ENCODE peak calls at places on chromosomes 6 and 20, in nine cellular contexts. S is pancreas, G is uterus, Y is ovary, K is fibroblast of villous mesenchyme, T is IMR-90, J is AG09309, E is fibroblast of mammary gland, B is hepatocyte. L is an unnamed sample.

GRCh38 chr6:15776458-15776980 is 113.7 kb upstream of the DTNBP1 start:
- DNase-seq in S (no peak), G (no peak), Y (no peak), K (no peak), T (no peak), J (no peak), E (no peak), B (no peak), L (no peak)

GRCh38 chr6:158384671-158385110 is 72.4 kb downstream of the TULP4 start:
- DNase-seq in S (no peak), G (no peak), Y (no peak), K (no peak), T (peak), J (no peak), E (no peak), B (no peak), L (no peak)

GRCh38 chr20:53785320-53785719 is 191.7 kb upstream of the ZNF217 start:
- DNase-seq in S (no peak), G (no peak), Y (no peak), K (no peak), T (no peak), J (no peak), E (no peak), B (no peak), L (no peak)

GRCh38 chr20:3716195-3716834 is 3.9 kb upstream of the SIGLEC1 start:
- DNase-seq in S (no peak), G (peak), Y (peak), K (peak), T (peak), J (no peak), E (peak), B (peak), L (peak)

GRCh38 chr20:17641993-17642392 is 40.0 kb downstream of the RRBP1 start:
- DNase-seq in S (no peak), G (no peak), Y (no peak), K (no peak), T (no peak), J (no peak), E (no peak), B (no peak), L (no peak)

GRCh38 chr6:149335924-149336323 is 18.4 kb downstream of the TAB2 start:
- DNase-seq in S (no peak), G (no peak), Y (no peak), K (peak), T (peak), J (peak), E (peak), B (peak), L (peak)

GRCh38 chr20:38894091-38894847 is 31.9 kb upstream of the FAM83D start:
- DNase-seq in S (peak), G (no peak), Y (no peak), K (peak), T (no peak), J (no peak), E (peak), B (no peak), L (no peak)

GRCh38 chr20:18488301-18488700 is 8.7 kb downstream of the RBBP9 start:
- DNase-seq in S (no peak), G (no peak), Y (no peak), K (no peak), T (no peak), J (no peak), E (no peak), B (no peak), L (no peak)

GRCh38 chr6:1636272-1636825 is 26.6 kb downstream of the FOXC1 start:
- DNase-seq in S (no peak), G (no peak), Y (no peak), K (no peak), T (no peak), J (no peak), E (no peak), B (no peak), L (no peak)

GRCh38 chr6:136550045-136550329 is 235 bp downstream of the MAP7 start:
- DNase-seq in S (no peak), G (no peak), Y (peak), K (no peak), T (no peak), J (no peak), E (no peak), B (no peak), L (no peak)

DNA sequence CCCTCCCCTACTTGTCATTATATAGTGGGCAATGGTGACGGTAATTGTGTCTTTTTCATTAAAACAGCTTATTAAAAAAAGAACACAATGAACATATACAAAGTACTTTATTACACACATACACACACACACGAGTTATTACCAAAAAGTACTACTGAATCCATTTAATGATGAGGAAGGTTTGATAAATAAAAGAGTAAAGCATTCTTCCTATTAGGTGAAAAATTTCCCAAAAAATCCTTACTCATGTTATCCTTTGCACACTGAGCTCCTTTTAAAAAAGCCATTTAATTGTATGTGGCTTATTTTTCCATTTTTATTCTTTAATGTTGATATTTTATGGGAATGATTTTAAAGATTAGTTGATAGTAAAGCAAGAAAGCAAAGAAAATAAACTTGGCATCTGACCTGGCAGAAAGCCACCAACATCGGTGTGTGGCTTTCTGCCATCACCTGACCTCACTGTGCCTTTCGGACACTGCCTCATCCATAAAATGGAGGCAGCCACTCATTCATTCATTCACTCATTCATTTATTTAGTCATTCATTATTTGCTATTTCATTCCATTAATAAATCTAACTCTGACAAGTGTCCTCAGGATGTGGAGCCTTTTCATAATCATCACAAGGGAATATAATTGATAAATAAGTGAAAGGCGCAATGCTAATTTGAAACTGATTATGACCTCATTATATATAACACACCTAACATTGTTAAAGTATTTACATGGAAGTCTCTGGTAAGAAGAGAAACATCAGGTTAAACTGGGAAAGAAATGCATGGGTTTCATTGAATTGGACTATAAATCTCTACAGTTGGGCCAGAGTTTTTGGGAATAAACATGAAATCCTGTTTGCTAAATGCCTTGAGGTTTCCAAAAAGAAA is 727 bp upstream of the SGK1 start:
- DNase-seq in S (no peak), G (no peak), Y (no peak), K (no peak), T (no peak), J (no peak), E (no peak), B (no peak), L (no peak)
- H3K4me3 ChIP-seq in S (peak), G (no peak), Y (peak), K (no peak), T (no peak), J (no peak), E (no peak), B (no peak), L (peak)

GRCh38 chr6:146944809-146945208 is 259.4 kb upstream of the STXBP5 start:
- DNase-seq in S (no peak), G (no peak), Y (no peak), K (no peak), T (no peak), J (no peak), E (no peak), B (no peak), L (no peak)

GRCh38 chr6:146944077-146944476 is 260.1 kb upstream of the STXBP5 start:
- DNase-seq in S (no peak), G (no peak), Y (no peak), K (no peak), T (no peak), J (no peak), E (no peak), B (no peak), L (no peak)

GRCh38 chr6:146950351-146950835 is 253.8 kb upstream of the STXBP5 start:
- DNase-seq in S (no peak), G (no peak), Y (no peak), K (no peak), T (peak), J (no peak), E (peak), B (peak), L (peak)

GRCh38 chr6:146946559-146946958 is 257.7 kb upstream of the STXBP5 start:
- DNase-seq in S (no peak), G (no peak), Y (no peak), K (no peak), T (no peak), J (no peak), E (no peak), B (no peak), L (no peak)

GRCh38 chr6:146948790-146949342 is 255.4 kb upstream of the STXBP5 start:
- DNase-seq in S (no peak), G (no peak), Y (no peak), K (peak), T (no peak), J (no peak), E (no peak), B (no peak), L (peak)
- TF ChIP-seq CTCF in S (no peak), G (no peak), Y (no peak), K (no peak), T (no peak), J (no peak), E (no peak), B (no peak), L (no peak)

GRCh38 chr20:1946762-1947534 is 46.9 kb downstream of the PDYN start:
- DNase-seq in S (no peak), G (peak), Y (peak), K (peak), T (peak), J (no peak), E (peak), B (peak), L (peak)
- H3K4me3 ChIP-seq in S (peak), G (no peak), Y (peak), K (no peak), T (no peak), J (no peak), E (no peak), B (no peak), L (no peak)

DNA sequence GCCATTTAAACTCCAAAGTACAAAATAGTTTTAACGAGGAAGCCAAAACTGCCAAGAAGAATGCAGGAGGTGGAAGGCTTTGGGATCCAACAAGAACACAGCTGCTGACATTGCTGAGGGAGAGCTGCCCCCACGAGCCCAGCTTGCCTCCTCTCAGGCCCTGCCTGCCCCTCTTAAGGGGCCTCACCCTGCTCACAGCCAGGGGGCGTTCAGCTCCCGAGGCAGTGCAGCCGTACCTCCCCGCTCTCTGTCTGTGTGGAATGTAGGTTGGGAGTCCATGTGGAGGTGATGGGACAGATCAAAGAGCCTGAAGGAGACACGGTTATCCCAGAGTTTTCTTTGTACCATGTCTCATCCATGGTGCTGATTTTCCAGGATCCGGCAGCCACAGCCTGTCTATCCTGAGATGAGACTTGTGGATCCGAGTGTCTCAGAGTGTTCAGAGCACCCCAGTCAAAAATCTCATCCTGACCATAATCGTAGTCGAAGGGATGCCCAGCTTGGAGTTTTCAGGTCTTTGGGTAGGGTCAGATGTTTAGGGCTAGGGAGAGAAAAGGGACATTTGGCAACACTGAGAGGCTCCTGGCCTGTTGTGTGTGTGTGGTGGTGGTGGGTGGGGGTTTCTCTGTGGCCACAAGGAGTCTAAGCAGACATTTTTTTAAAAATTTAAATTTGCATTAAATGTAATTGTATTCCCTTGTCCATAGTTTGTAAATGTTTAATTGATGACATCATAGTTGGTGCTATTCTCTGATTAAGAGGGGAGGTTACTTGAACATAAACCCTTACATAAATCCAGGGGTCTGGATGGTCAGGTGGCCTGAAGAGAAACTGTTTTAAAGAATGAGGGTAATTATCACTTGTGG is 111.4 kb upstream of the CLDN20 start:
- DNase-seq in S (no peak), G (no peak), Y (no peak), K (no peak), T (no peak), J (no peak), E (no peak), B (no peak), L (no peak)
- TF ChIP-seq CTCF in S (no peak), G (no peak), Y (no peak), K (peak), T (no peak), J (no peak), E (peak), B (no peak), L (peak)

DNA sequence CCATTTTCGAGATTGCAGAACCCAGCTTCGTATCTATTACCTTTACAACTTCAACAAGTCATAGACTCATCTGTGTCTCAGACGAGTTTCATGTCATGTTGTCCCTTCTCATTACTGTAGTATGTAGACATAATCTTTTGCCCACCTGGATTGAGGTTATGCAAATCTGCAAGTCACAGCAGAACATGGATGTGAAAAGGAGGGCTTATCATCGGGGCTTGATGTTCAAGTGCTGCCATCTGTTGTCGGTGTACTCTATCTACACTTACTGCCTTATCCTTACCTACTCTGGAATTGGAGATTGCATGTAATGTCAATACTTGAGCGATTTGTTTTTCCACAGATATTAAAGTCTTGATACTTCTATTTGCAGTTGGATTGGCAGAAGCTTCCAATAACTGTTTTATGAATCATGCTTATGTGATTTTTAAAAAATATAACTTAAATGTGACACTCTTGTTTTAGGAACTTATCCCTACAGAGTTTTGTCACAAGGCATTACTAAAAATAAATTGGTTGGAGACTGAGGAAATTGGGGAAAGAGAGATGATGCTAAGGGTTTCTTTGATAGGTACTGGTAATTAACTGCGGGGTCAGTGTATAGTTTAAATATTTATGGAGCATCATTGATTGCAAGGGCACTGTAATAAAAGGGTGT is 3.0 kb upstream of the GOPC start:
- DNase-seq in S (peak), G (peak), Y (no peak), K (peak), T (peak), J (peak), E (peak), B (peak), L (peak)
- H3K4me3 ChIP-seq in S (no peak), G (no peak), Y (no peak), K (no peak), T (no peak), J (no peak), E (no peak), B (no peak), L (no peak)

DNA sequence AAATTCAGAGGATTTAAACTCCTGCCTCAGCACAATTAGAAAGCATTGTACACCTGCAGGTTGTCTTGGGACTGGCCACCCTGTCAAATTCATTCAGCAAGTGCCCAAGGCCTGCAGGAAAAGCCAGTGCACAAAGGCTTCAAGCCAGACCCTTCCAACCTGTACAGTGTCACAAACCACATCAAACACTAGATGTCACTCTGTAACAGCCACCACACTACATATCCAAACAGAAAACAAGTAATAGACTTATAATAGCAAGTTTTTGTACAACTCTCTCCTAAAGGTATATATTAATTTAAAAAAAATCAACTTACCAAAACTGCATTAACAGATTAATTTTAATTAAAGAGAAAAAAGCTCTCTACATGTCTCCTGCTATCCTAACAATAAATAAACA is 47.6 kb downstream of the RALGAPA2 start:
- DNase-seq in S (no peak), G (no peak), Y (no peak), K (peak), T (no peak), J (no peak), E (peak), B (peak), L (peak)
- TF ChIP-seq CTCF in S (peak), G (peak), Y (no peak), K (peak), T (peak), J (peak), E (peak), B (peak), L (peak)

GRCh38 chr6:165655191-165655590 is 7.8 kb downstream of the PDE10A start:
- DNase-seq in S (no peak), G (no peak), Y (no peak), K (no peak), T (no peak), J (no peak), E (no peak), B (no peak), L (no peak)
- H3K4me3 ChIP-seq in S (no peak), G (no peak), Y (no peak), K (no peak), T (no peak), J (no peak), E (no peak), B (no peak), L (no peak)

DNA sequence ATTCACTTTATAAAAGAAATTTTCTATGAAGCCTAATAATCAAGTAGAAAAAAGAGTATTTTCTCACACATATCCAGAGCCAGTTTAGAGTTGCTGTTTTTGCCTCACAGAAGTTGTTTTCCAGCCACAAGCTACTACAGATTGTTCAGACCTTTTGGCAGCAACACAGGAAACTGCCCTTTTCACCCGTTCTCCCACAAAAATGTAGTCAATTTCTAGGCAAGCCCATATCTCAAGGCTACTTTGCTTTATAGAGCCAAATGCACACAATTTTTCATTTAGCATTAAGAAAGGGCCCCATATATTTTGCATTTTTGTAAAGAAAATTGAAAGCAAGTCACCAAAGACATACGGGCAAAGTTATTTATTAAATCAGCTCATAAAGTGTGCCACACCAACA is 49.5 kb downstream of the EPB41L2 start:
- DNase-seq in S (no peak), G (no peak), Y (peak), K (peak), T (peak), J (peak), E (peak), B (no peak), L (peak)
- TF ChIP-seq CTCF in S (no peak), G (no peak), Y (no peak), K (no peak), T (no peak), J (no peak), E (no peak), B (no peak), L (no peak)

DNA sequence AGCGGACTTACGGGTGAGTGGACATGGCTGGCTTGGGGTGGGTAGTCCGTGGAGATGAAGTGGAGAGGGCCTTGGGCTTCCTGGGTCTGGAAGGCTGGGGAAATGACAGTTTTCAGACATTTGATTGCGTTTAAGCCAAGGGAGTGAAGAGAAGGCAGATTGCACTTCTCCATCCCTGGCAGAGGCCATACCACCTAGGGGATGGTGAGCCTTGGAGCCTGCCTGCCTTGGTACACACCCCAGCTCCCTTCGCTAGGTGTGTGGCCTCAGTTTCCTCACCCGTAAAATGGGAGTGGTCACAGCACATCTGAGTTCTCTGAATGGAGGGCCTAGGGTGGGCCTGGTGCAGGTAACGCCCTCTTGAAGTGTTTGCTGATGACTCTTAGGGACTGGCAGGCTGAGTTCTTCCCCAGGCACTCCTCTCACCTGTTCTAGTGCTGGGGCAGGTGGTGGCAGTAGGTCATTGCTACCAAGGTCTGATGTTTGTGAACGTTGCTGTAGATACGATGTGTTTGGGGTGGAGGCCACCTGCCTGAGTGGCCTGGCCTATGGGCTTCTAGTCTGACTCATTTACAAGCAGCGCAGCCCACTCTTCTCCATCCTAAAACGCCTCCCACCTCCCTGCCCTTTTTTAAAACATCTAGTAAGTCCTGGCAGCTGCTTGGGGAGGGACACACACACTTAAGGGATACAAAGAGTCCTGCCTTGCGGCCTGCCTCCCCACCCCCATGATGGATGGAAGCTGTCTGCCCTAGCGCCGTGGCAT is 2.3 kb downstream of the RBM38 start:
- DNase-seq in S (no peak), G (peak), Y (peak), K (no peak), T (no peak), J (no peak), E (no peak), B (no peak), L (no peak)
- H3K4me3 ChIP-seq in S (no peak), G (no peak), Y (peak), K (no peak), T (no peak), J (no peak), E (no peak), B (no peak), L (no peak)

GRCh38 chr20:46171476-46171875 is 53.4 kb downstream of the CD40 start:
- DNase-seq in S (no peak), G (no peak), Y (no peak), K (no peak), T (no peak), J (no peak), E (no peak), B (no peak), L (no peak)
- TF ChIP-seq CTCF in S (no peak), G (no peak), Y (no peak), K (no peak), T (no peak), J (no peak), E (no peak), B (no peak), L (no peak)

L was measured in fibroblast of pulmonary artery.